ENCODE peak calls at places on chromosomes 7 and 10, in four cellular contexts. F is cardiac fibroblast, M is IMR-90, O is Peyer's patch. T is an unnamed sample.

GRCh38 chr10:61701055-61701705 is 38.5 kb downstream of the CABCOCO1 start:
- DNase-seq in M (peak; percentile 4), F (no peak), O (no peak), T (no peak)

GRCh38 chr7:124762611-124763143 is 2.9 kb downstream of the GPR37 start:
- DNase-seq in F (no peak), M (peak; percentile 16), O (no peak), T (no peak)

GRCh38 chr10:3000063-3000462 is 67.3 kb upstream of the PFKP start:
- DNase-seq in M (no peak), F (no peak), O (no peak), T (no peak)

GRCh38 chr7:96636342-96636865 is 73.2 kb downstream of the SEM1 start:
- DNase-seq in M (no peak), F (no peak), O (no peak), T (no peak)

GRCh38 chr7:37916673-37917660 is at the start of gene SFRP4:
- DNase-seq in M (peak; percentile 1), F (peak; percentile 62), O (peak; percentile 69), T (peak; percentile 36)

GRCh38 chr7:139846297-139846696 is 17.2 kb downstream of the TBXAS1 start:
- DNase-seq in M (no peak), O (no peak), F (no peak), T (no peak)

GRCh38 chr10:122637371-122637770 is 62.3 kb downstream of the C10orf120 start:
- DNase-seq in M (no peak), F (no peak), O (peak; percentile 23), T (no peak)

GRCh38 chr7:130853503-130854279 is 119.7 kb upstream of the KLF14 start:
- DNase-seq in O (no peak), M (peak; percentile 69), F (no peak), T (peak; percentile 95)

GRCh38 chr10:75143353-75143752 is 31.9 kb downstream of the SAMD8 start:
- DNase-seq in M (peak; percentile 32), O (no peak), F (peak; percentile 47), T (peak; percentile 65)

DNA sequence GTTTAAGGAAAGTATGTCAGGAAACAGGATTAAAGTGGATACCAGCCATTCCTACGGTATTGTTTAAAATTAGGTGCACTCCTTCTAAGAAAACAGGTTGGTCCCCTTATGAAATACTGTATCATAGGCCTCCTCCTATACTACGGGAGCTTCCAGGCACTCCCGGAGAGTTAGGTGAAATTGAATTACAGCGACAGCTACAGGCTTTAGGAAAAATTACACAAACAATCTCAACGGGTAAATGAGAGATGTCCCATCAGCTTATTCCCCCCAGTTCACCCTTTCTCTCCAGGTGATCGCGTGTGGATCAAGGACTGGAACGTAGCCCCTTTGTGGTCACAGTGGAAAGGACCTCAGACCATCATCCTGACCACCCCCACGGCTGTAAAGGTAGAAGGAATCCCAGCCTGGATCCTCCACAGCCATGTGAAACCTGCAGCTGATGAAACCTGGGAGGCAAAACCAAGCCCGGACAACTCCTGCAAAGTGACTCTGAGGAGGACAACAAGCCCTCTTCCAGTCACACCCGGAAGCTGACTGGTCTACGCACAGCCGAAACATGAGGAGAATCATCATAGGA is 25.1 kb upstream of the GHITM start:
- DNase-seq in O (no peak), M (no peak), F (no peak), T (peak; percentile 36)
- TF ChIP-seq CTCF in O (peak; percentile 9), M (peak; percentile 31), F (peak; percentile 16), T (peak; percentile 41)

DNA sequence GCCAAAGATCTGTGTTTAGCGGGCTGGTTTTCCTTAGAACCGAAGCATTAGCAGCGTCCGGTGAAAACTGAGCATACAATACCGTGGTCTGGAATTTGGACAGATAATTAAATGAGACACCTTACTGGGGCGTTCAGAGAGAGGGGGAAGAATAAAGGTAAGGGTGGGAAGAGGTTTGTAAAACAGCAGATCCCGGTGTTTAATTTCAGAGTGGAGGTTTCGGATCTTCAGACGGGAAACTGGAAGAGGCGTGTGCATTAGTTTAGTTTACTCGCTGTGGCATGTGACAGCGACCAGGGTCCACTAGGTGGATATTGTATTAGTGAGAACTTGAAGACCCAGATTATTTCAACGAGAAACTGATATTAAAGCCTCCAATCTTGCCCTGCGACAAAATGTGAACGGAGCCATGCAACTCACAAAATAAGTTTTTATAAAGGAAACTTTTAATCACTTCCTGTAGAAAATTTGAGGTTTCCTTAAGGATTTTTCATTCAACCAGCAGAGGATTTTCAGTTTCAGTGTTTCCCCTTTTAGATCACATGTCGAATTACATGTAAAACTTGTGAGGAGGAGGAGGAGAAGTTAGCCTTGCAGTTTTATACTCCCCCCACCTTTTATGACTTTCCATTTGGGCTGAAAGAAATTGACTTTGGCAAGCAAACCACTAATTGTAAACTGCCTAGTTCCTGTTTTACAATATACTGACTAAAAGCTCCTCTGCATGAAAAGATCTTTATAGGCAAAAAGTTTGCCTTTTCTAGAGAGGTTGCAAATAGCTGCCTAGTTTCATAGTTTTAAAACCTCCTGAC is 2.8 kb downstream of the BAMBI start:
- DNase-seq in M (no peak), O (no peak), F (no peak), T (no peak)
- H3K4me3 ChIP-seq in M (peak overlapping the region; percentile 89), O (no peak overlapping the region), F (peak overlapping the region; percentile 82), T (peak overlapping the region; percentile 21)

GRCh38 chr7:99460651-99461050 is 5.3 kb downstream of the ATP5MF start:
- DNase-seq in F (no peak), M (no peak), O (no peak), T (peak; percentile 67)

GRCh38 chr7:99461221-99461620 is 4.7 kb downstream of the ATP5MF start:
- DNase-seq in M (no peak), F (no peak), O (no peak), T (no peak)

GRCh38 chr7:99457646-99458493 is 8.1 kb downstream of the ATP5MF start:
- DNase-seq in O (no peak), M (no peak), F (no peak), T (no peak)

GRCh38 chr7:99457050-99457645 is 8.8 kb downstream of the ATP5MF start:
- DNase-seq in O (no peak), F (no peak), M (no peak), T (no peak)

GRCh38 chr7:99459087-99459486 is 6.9 kb downstream of the ATP5MF start:
- DNase-seq in O (no peak), F (peak; percentile 23), M (no peak), T (peak; percentile 36)
- TF ChIP-seq CTCF in O (no peak), F (peak; percentile 33), M (peak; percentile 24), T (peak; percentile 36)

GRCh38 chr10:7305053-7305452 is 105.8 kb downstream of the SFMBT2 start:
- DNase-seq in O (no peak), F (no peak), M (no peak), T (no peak)
- H3K4me3 ChIP-seq in O (no peak overlapping the region), F (no peak overlapping the region), M (no peak overlapping the region), T (no peak overlapping the region)

DNA sequence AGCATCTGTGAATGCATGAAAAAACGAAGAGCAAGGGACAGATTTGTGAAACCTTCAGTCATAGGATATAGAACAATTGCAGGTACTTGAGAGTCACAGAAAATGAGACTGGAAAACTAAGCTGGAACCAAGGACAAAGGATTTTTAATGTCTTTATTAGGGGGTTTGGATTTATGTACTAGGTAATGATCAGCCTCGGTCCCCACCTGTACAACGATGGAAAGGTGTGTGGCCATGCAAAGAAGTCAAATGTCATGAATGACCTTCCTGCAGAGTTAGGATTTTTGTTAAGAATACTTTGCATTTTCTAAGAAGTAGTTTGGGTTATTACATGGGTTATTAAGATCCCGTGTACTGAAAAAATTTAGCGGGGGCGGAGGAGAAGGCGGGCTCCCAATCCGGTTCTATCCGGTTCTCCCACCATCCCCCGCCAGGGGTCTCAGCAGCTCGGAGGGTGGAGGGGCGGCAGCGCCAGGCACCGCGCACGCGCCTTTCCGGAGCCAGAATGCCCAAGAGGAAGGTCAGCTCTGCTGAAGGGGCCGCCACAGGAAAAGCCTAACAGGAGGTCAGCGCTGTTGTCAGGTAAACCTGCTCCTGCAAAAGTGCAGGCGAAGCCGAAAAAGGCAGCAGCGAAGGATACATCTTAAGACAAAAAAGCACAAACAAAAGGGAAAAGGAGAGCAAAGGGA is 327.5 kb upstream of the PLXDC2 start:
- DNase-seq in F (peak; percentile 34), M (no peak), O (peak; percentile 47), T (peak; percentile 4)
- TF ChIP-seq CTCF in F (no peak), M (no peak), O (no peak), T (peak; percentile 3)

GRCh38 chr10:95530561-95530960 is 30.6 kb downstream of the SORBS1 start:
- DNase-seq in O (no peak), F (no peak), M (no peak), T (no peak)

GRCh38 chr10:95530021-95530420 is 31.1 kb downstream of the SORBS1 start:
- DNase-seq in F (no peak), M (no peak), O (no peak), T (no peak)

GRCh38 chr10:95532536-95532935 is 28.6 kb downstream of the SORBS1 start:
- DNase-seq in F (no peak), M (no peak), O (no peak), T (peak; percentile 39)

GRCh38 chr10:95531994-95532399 is 29.2 kb downstream of the SORBS1 start:
- DNase-seq in O (no peak), F (no peak), M (no peak), T (no peak)

GRCh38 chr10:95531041-95531809 is 29.9 kb downstream of the SORBS1 start:
- DNase-seq in O (no peak), M (no peak), F (no peak), T (no peak)
- H3K4me3 ChIP-seq in O (no peak overlapping the region), M (no peak overlapping the region), F (no peak overlapping the region), T (no peak overlapping the region)

GRCh38 chr10:92688927-92689662 is 660 bp upstream of the HHEX start:
- DNase-seq in F (peak; percentile 44), M (peak; percentile 31), O (peak; percentile 68), T (peak; percentile 14)
- TF ChIP-seq CTCF in F (no peak), M (no peak), O (no peak), T (no peak)

DNA sequence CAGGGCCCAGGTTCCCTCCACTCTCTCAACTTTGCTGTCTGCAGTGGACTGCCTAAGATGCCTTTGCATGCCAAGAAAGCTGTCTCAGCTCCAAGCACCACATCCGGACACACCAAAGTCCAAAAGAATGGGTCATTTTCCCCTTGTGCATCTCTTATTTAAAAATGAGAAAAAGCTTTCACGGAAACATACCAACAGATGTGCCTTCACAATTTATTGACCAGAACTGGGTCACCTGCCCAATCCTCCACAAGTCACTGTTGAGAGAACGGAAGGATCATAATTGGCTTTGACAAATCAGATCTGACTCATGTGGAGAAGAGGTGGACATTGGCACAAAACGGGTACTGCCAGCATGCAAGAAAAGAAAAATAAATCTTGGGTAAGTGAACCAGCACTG is 258.3 kb downstream of the SNX13 start:
- DNase-seq in M (no peak), F (peak; percentile 42), O (no peak), T (no peak)
- H3K4me3 ChIP-seq in M (no peak overlapping the region), F (no peak overlapping the region), O (no peak overlapping the region), T (no peak overlapping the region)

T was measured in epithelial cell of esophagus.